ENCODE peak calls at places on chromosomes 3 and 15, in seven cellular contexts. One of them, this sample, is unnamed.
A peak's percentile ranks its signal among the peaks of the same experiment; 100 is the strongest.

GRCh38 chr15:96070636-96071035 is 259.9 kb upstream of the NR2F2 start:
- DNase-seq in K562: no peak
- DNase-seq in GM12892: no peak
- DNase-seq in HepG2: no peak
- DNase-seq in GM12878: no peak
- DNase-seq in H1: no peak
- DNase-seq in SK-N-SH: no peak
- DNase-seq in this sample: no peak

GRCh38 chr3:104677932-104678331 is 688.8 kb upstream of the ALCAM start:
- DNase-seq in H1: no peak
- DNase-seq in SK-N-SH: no peak
- DNase-seq in GM12892: no peak
- DNase-seq in K562: no peak
- DNase-seq in HepG2: no peak
- DNase-seq in GM12878: no peak
- DNase-seq in this sample: no peak

GRCh38 chr3:49465269-49466034 is 4.6 kb upstream of the DAG1 start:
- DNase-seq in K562: peak; percentile 72
- DNase-seq in GM12878: no peak
- DNase-seq in SK-N-SH: peak; percentile 34
- DNase-seq in GM12892: no peak
- DNase-seq in HepG2: peak; percentile 91
- DNase-seq in H1: no peak
- DNase-seq in this sample: no peak

GRCh38 chr15:100863406-100864198 is 16.0 kb upstream of the ALDH1A3 start:
- DNase-seq in H1: no peak
- DNase-seq in GM12892: no peak
- DNase-seq in HepG2: no peak
- DNase-seq in K562: no peak
- DNase-seq in GM12878: no peak
- DNase-seq in SK-N-SH: no peak
- DNase-seq in this sample: no peak

GRCh38 chr15:70910958-70911357 is 18.3 kb downstream of the LRRC49 start:
- DNase-seq in GM12878: no peak
- DNase-seq in SK-N-SH: no peak
- DNase-seq in HepG2: no peak
- DNase-seq in K562: peak; percentile 5
- DNase-seq in GM12892: no peak
- DNase-seq in H1: no peak
- DNase-seq in this sample: no peak

GRCh38 chr15:41494922-41495735 is 1.5 kb downstream of the ITPKA start:
- DNase-seq in K562: peak; percentile 70
- DNase-seq in GM12878: no peak
- DNase-seq in H1: no peak
- DNase-seq in GM12892: no peak
- DNase-seq in SK-N-SH: no peak
- DNase-seq in HepG2: no peak
- DNase-seq in this sample: no peak

GRCh38 chr3:128482857-128483656 is 9.9 kb downstream of the GATA2 start:
- DNase-seq in H1: no peak
- DNase-seq in HepG2: no peak
- DNase-seq in GM12892: no peak
- DNase-seq in SK-N-SH: peak; percentile 63
- DNase-seq in GM12878: no peak
- DNase-seq in K562: peak; percentile 84
- DNase-seq in this sample: no peak

GRCh38 chr3:154247806-154248480 is 76.3 kb downstream of the DHX36 start:
- DNase-seq in H1: no peak
- DNase-seq in GM12892: no peak
- DNase-seq in HepG2: peak; percentile 15
- DNase-seq in SK-N-SH: no peak
- DNase-seq in K562: no peak
- DNase-seq in GM12878: no peak
- DNase-seq in this sample: no peak

GRCh38 chr15:64774556-64775523 is 549 bp downstream of the RBPMS2 start:
- DNase-seq in GM12878: no peak
- DNase-seq in SK-N-SH: peak; percentile 81
- DNase-seq in K562: no peak
- DNase-seq in GM12892: no peak
- DNase-seq in HepG2: no peak
- DNase-seq in H1: no peak
- DNase-seq in this sample: peak; percentile 47

GRCh38 chr3:29677421-29677820 is 396.6 kb downstream of the RBMS3 start:
- DNase-seq in GM12892: no peak
- DNase-seq in K562: no peak
- DNase-seq in SK-N-SH: no peak
- DNase-seq in GM12878: no peak
- DNase-seq in H1: no peak
- DNase-seq in HepG2: no peak
- DNase-seq in this sample: no peak

GRCh38 chr3:15276028-15276717 is 56.2 kb downstream of the SH3BP5 start:
- DNase-seq in HepG2: no peak
- DNase-seq in GM12892: no peak
- DNase-seq in H1: no peak
- DNase-seq in K562: no peak
- DNase-seq in GM12878: no peak
- DNase-seq in SK-N-SH: no peak
- DNase-seq in this sample: no peak

GRCh38 chr3:192259661-192260060 is 467.7 kb downstream of the FGF12 start:
- DNase-seq in H1: no peak
- DNase-seq in SK-N-SH: no peak
- DNase-seq in GM12892: no peak
- DNase-seq in HepG2: no peak
- DNase-seq in K562: no peak
- DNase-seq in GM12878: no peak
- DNase-seq in this sample: no peak

GRCh38 chr15:93028111-93028631 is 60.8 kb downstream of the RGMA start:
- DNase-seq in H1: no peak
- DNase-seq in GM12892: no peak
- DNase-seq in GM12878: no peak
- DNase-seq in HepG2: no peak
- DNase-seq in K562: no peak
- DNase-seq in SK-N-SH: no peak
- DNase-seq in this sample: no peak

GRCh38 chr15:42084465-42085235 is 9.7 kb downstream of the PLA2G4D start:
- DNase-seq in K562: peak; percentile 81
- DNase-seq in H1: peak; percentile 65
- DNase-seq in GM12878: no peak
- DNase-seq in GM12892: peak; percentile 71
- DNase-seq in SK-N-SH: peak; percentile 89
- DNase-seq in HepG2: peak; percentile 46
- DNase-seq in this sample: peak; percentile 65

GRCh38 chr15:29656636-29657475 is 165.4 kb downstream of the TJP1 start:
- DNase-seq in HepG2: no peak
- DNase-seq in GM12892: no peak
- DNase-seq in SK-N-SH: no peak
- DNase-seq in H1: peak; percentile 62
- DNase-seq in K562: peak; percentile 78
- DNase-seq in GM12878: no peak
- DNase-seq in this sample: no peak

GRCh38 chr15:59501531-59502113 is 63.6 kb downstream of the FAM81A start:
- DNase-seq in GM12892: peak; percentile 36
- DNase-seq in SK-N-SH: peak; percentile 60
- DNase-seq in H1: peak; percentile 9
- DNase-seq in GM12878: no peak
- DNase-seq in K562: peak; percentile 65
- DNase-seq in HepG2: peak; percentile 72
- DNase-seq in this sample: no peak

GRCh38 chr3:153348457-153349137 is 186.6 kb downstream of the RAP2B start:
- DNase-seq in H1: peak; percentile 36
- DNase-seq in HepG2: no peak
- DNase-seq in K562: no peak
- DNase-seq in GM12878: no peak
- DNase-seq in GM12892: no peak
- DNase-seq in SK-N-SH: no peak
- DNase-seq in this sample: no peak

DNA sequence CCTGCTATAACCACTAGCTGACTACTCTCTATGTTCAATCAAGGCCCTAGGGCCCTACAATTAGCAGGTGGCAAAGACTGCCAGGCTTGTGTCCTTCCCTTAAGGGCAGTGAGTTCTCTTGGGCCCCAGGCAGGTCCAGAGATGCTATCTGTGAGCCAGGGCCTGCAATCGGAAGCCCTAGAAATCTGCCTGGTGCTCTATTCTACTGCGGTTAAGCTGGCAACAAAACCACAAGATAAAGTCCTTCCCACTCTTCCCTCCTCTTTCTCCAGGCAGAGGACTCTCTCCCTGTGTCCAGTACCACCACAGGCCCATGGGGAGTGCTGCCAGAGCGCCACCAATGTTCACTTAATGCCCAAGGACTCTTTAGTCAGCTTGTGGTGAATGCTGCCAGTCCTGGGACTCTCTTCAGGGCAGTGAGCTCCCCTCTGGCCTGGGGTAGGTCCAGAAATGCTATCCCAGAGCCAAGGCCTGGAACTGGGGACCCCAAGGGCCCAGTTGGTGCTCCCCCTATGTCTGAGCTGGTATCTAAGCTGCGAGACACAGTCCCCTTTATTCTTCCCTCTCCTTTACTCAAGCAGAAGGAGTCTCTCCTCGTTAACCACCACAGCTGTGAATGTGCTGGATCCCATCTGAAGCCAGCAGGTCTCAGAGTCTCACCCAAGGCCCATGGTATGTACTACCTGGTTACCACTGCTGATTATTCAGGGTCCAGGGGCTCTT is 34.7 kb downstream of the XXYLT1 start:
- DNase-seq in GM12878: no peak
- DNase-seq in K562: no peak
- DNase-seq in SK-N-SH: no peak
- DNase-seq in H1: no peak
- DNase-seq in GM12892: no peak
- DNase-seq in HepG2: no peak
- DNase-seq in this sample: no peak
- TF ChIP-seq TAF1 in GM12878: no peak
- TF ChIP-seq TAF1 in K562: no peak
- TF ChIP-seq TAF1 in SK-N-SH: no peak
- TF ChIP-seq TAF1 in H1: no peak
- TF ChIP-seq TAF1 in GM12892: no peak
- TF ChIP-seq TAF1 in HepG2: no peak
- TF ChIP-seq TAF1 in this sample: no peak

GRCh38 chr3:127215714-127216414 is 22.9 kb downstream of the PRR23E start:
- DNase-seq in GM12892: no peak
- DNase-seq in K562: no peak
- DNase-seq in GM12878: no peak
- DNase-seq in SK-N-SH: no peak
- DNase-seq in H1: no peak
- DNase-seq in HepG2: no peak
- DNase-seq in this sample: no peak

GRCh38 chr3:127218457-127218922 is 25.6 kb downstream of the PRR23E start:
- DNase-seq in GM12878: no peak
- DNase-seq in GM12892: no peak
- DNase-seq in HepG2: no peak
- DNase-seq in SK-N-SH: no peak
- DNase-seq in K562: no peak
- DNase-seq in H1: no peak
- DNase-seq in this sample: no peak

GRCh38 chr3:127220497-127220896 is 27.6 kb downstream of the PRR23E start:
- DNase-seq in SK-N-SH: no peak
- DNase-seq in K562: no peak
- DNase-seq in H1: no peak
- DNase-seq in GM12878: peak; percentile 56
- DNase-seq in GM12892: no peak
- DNase-seq in HepG2: no peak
- DNase-seq in this sample: no peak

GRCh38 chr3:127216415-127217261 is 23.7 kb downstream of the PRR23E start:
- DNase-seq in K562: no peak
- DNase-seq in H1: no peak
- DNase-seq in GM12878: peak; percentile 62
- DNase-seq in HepG2: no peak
- DNase-seq in GM12892: no peak
- DNase-seq in SK-N-SH: no peak
- DNase-seq in this sample: no peak

DNA sequence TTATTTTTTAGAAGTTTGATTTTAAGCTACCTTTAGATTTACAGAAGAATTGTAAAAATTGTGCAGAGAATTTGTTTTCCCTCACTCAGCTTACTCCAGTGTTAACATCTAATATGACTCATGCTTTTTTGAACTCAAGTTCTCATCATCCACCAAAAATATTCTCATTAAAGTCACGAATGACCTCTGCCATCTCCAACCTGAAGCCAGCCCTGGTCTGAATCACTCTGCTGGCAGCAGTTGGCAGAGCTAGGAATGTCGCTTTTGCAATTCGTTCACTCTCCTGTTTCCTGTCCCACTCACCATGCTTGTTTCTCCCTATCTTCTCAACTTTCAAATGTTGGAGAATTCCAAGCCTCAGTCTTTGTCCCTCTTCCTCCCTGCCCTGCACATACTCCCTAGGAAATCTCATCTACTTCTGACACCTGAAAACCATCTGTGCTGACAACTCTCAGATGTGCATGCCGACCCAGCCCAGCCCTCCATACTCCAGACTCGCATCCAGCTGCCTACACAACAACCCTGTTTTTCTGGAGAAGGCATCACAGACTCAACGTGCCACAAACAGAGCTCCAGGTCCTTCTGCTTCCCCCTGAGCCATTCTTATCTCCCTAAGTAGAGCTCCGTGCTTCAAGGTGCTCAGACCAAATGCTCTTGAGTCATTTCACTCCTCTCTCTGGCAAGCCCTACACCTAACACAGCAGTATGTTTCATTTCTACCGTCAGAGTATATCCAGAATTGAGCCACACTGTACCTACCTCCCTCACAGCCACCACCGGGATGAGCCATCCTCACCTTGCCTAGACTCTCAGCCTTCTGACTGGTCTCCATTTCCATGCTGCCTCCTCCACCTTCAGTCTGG is 24.9 kb downstream of the PRR23E start:
- DNase-seq in HepG2: no peak
- DNase-seq in GM12878: no peak
- DNase-seq in SK-N-SH: no peak
- DNase-seq in H1: no peak
- DNase-seq in GM12892: no peak
- DNase-seq in K562: no peak
- DNase-seq in this sample: no peak
- TF ChIP-seq TAF1 in HepG2: no peak
- TF ChIP-seq TAF1 in GM12878: peak; percentile 15
- TF ChIP-seq TAF1 in SK-N-SH: no peak
- TF ChIP-seq TAF1 in H1: no peak
- TF ChIP-seq TAF1 in GM12892: no peak
- TF ChIP-seq TAF1 in K562: no peak
- TF ChIP-seq TAF1 in this sample: no peak

GRCh38 chr3:184599143-184599542 is 37.6 kb downstream of the EPHB3 start:
- DNase-seq in GM12878: no peak
- DNase-seq in SK-N-SH: peak; percentile 43
- DNase-seq in K562: no peak
- DNase-seq in GM12892: no peak
- DNase-seq in H1: no peak
- DNase-seq in HepG2: no peak
- DNase-seq in this sample: no peak
- TF ChIP-seq TAF1 in GM12878: no peak
- TF ChIP-seq TAF1 in SK-N-SH: no peak
- TF ChIP-seq TAF1 in K562: no peak
- TF ChIP-seq TAF1 in GM12892: no peak
- TF ChIP-seq TAF1 in H1: no peak
- TF ChIP-seq TAF1 in HepG2: no peak
- TF ChIP-seq TAF1 in this sample: no peak

DNA sequence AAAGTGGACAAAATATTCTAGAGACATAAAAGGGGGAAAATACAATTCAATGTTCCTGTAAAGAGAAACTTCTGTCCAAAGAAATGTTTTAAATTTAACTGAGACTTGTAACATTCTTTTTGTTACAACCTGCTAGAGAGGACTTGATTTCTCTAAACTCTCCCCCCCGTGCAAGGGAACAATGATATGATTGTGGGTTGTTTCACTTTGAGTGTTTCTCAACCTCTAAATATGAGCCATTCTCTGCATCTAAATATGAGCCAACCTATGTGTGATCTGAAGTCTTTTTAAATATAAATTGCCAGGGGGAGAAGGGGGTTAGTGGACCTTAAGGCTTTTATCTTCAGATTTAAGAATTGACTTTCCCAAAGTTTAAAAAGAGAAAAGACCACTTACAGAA is 14.6 kb downstream of the ZNF860 start:
- DNase-seq in K562: no peak
- DNase-seq in HepG2: no peak
- DNase-seq in GM12892: no peak
- DNase-seq in H1: no peak
- DNase-seq in SK-N-SH: no peak
- DNase-seq in GM12878: no peak
- DNase-seq in this sample: no peak
- TF ChIP-seq TAF1 in K562: no peak
- TF ChIP-seq TAF1 in HepG2: no peak
- TF ChIP-seq TAF1 in GM12892: no peak
- TF ChIP-seq TAF1 in H1: no peak
- TF ChIP-seq TAF1 in SK-N-SH: no peak
- TF ChIP-seq TAF1 in GM12878: no peak
- TF ChIP-seq TAF1 in this sample: no peak

This sample was measured in GM12891.